ENCODE peak calls at places on chromosomes 12 and 14, in four cellular contexts. Q is keratinocyte, I is AG09319, C is cardiac fibroblast. X is an unnamed sample.
A peak's percentile ranks its signal among the peaks of the same experiment; 100 is the strongest.

GRCh38 chr14:101620039-101620788 is 58.9 kb downstream of the DIO3 start:
- DNase-seq in Q (no peak), I (no peak), C (no peak), X (no peak)

GRCh38 chr12:56758728-56759269 is 4.3 kb upstream of the HSD17B6 start:
- DNase-seq in Q (no peak), I (no peak), C (no peak), X (no peak)

GRCh38 chr12:14278294-14278953 is 87.1 kb upstream of the ATF7IP start:
- DNase-seq in Q (no peak), I (no peak), C (no peak), X (no peak)

GRCh38 chr12:4031703-4032291 is 158.6 kb upstream of the PARP11 start:
- DNase-seq in Q (peak; percentile 60), I (no peak), C (peak; percentile 18), X (no peak)

GRCh38 chr14:36773136-36773540 is 111.5 kb downstream of the PAX9 start:
- DNase-seq in Q (no peak), I (no peak), C (no peak), X (no peak)

GRCh38 chr12:20547788-20548575 is 147.2 kb upstream of the SLCO1C1 start:
- DNase-seq in Q (no peak), I (peak; percentile 8), C (peak; percentile 70), X (no peak)

GRCh38 chr12:64678835-64679234 is 68.5 kb downstream of the RASSF3 start:
- DNase-seq in Q (no peak), I (no peak), C (no peak), X (no peak)

GRCh38 chr12:267581-268482 is 5.2 kb upstream of the SLC6A13 start:
- DNase-seq in Q (no peak), I (no peak), C (peak; percentile 15), X (no peak)